ENCODE peak calls at places on chromosomes 2 and 18, in four cellular contexts. G, V, R and D are unnamed samples.

GRCh38 chr18:45745817-45746461 is 22.0 kb downstream of the SLC14A1 start:
- DNase-seq in G (no peak), V (no peak), R (no peak), D (no peak)

GRCh38 chr2:75174981-75175380 is 24.3 kb downstream of the TACR1 start:
- DNase-seq in G (no peak), V (no peak), R (no peak), D (no peak)

GRCh38 chr2:52976132-52976949 is 791.3 kb upstream of the CHAC2 start:
- DNase-seq in G (no peak), V (no peak), R (peak; percentile 32), D (no peak)

GRCh38 chr2:44118257-44118656 is 50.4 kb upstream of the PPM1B start:
- DNase-seq in G (no peak), V (no peak), R (peak; percentile 54), D (no peak)

GRCh38 chr18:70491734-70492348 is 203.0 kb downstream of the SOCS6 start:
- DNase-seq in G (peak; percentile 19), V (peak; percentile 33), R (peak; percentile 50), D (no peak)

GRCh38 chr18:37565138-37565984 is at the start of gene CELF4:
- DNase-seq in G (no peak), V (peak; percentile 80), R (peak; percentile 2), D (peak; percentile 69)

GRCh38 chr2:235968616-235969324 is 199.4 kb downstream of the GBX2 start:
- DNase-seq in G (no peak), V (peak; percentile 41), R (no peak), D (no peak)

GRCh38 chr2:234845602-234846588 is 105.9 kb upstream of the SH3BP4 start:
- DNase-seq in G (no peak), V (no peak), R (no peak), D (no peak)

GRCh38 chr2:199979841-199980628 is 24.7 kb downstream of the MAIP1 start:
- DNase-seq in G (peak; percentile 74), V (peak; percentile 43), R (peak; percentile 86), D (no peak)

GRCh38 chr2:205171541-205171940 is 510.8 kb upstream of the NRP2 start:
- DNase-seq in G (no peak), V (no peak), R (no peak), D (no peak)

GRCh38 chr18:23934252-23934651 is 80.3 kb upstream of the TTC39C start:
- DNase-seq in G (no peak), V (no peak), R (no peak), D (no peak)